ENCODE peak calls at places on chromosomes 1 and 21, in seven cellular contexts. M, V, I, C, N, G and Y are unnamed samples.

GRCh38 chr1:41483960-41484844 is at the start of gene EDN2:
- DNase-seq in V (peak; percentile 49), M (peak; percentile 68), N (no peak), I (peak; percentile 89), G (no peak), C (peak; percentile 75), Y (peak; percentile 87)

GRCh38 chr1:156499703-156500577 is 635 bp downstream of the MEF2D start:
- DNase-seq in V (peak; percentile 72), C (no peak), N (peak; percentile 73), I (peak; percentile 80), M (no peak), G (peak; percentile 68), Y (peak; percentile 32)

GRCh38 chr1:218048828-218049227 is 236.3 kb upstream of the RRP15 start:
- DNase-seq in N (no peak), V (no peak), M (no peak), I (no peak), G (no peak), C (no peak), Y (no peak)

GRCh38 chr1:7008331-7008730 is 223.1 kb downstream of the CAMTA1 start:
- DNase-seq in C (no peak), M (no peak), G (no peak), V (no peak), N (no peak), I (no peak), Y (no peak)

GRCh38 chr1:3139871-3140837 is 71.2 kb downstream of the PRDM16 start:
- DNase-seq in I (no peak), M (no peak), N (no peak), G (no peak), C (no peak), V (no peak), Y (no peak)

GRCh38 chr1:230345139-230345885 is 80.8 kb downstream of the PGBD5 start:
- DNase-seq in M (no peak), I (no peak), C (no peak), V (no peak), N (no peak), G (no peak), Y (no peak)

GRCh38 chr21:18970941-18971340 is 567.4 kb upstream of the TMPRSS15 start:
- DNase-seq in M (no peak), V (no peak), I (no peak), N (no peak), G (no peak), C (no peak), Y (no peak)

GRCh38 chr1:156865865-156866678 is 5.4 kb downstream of the NTRK1 start:
- DNase-seq in V (no peak), C (no peak), N (no peak), I (no peak), M (no peak), G (no peak), Y (no peak)

GRCh38 chr1:86517336-86517735 is 29.5 kb upstream of the CLCA4 start:
- DNase-seq in M (no peak), V (no peak), N (no peak), I (no peak), G (no peak), C (peak; percentile 50), Y (peak; percentile 29)

GRCh38 chr21:44592446-44593365 is at the start of gene KRTAP10-6:
- DNase-seq in I (peak; percentile 61), M (no peak), G (no peak), C (no peak), N (no peak), V (no peak), Y (no peak)

GRCh38 chr1:92754000-92754787 is 30.7 kb downstream of the EVI5 start:
- DNase-seq in V (no peak), M (no peak), I (no peak), G (peak; percentile 80), N (no peak), C (peak; percentile 41), Y (no peak)